ENCODE peak calls at places on chromosomes 5 and 9, in nine cellular contexts. Q, D, G, E, B, C, J, P and O are unnamed samples.

GRCh38 chr9:110555551-110555950 is 24.0 kb downstream of the SVEP1 start:
- DNase-seq in Q (no peak), D (no peak), G (no peak), E (no peak), B (no peak), C (no peak), J (no peak), P (no peak), O (no peak)

GRCh38 chr5:112551437-112552018 is 132.5 kb upstream of the EPB41L4A start:
- DNase-seq in Q (no peak), D (peak), G (peak), E (no peak), B (peak), C (no peak), J (no peak), P (peak), O (peak)

GRCh38 chr5:140244525-140245025 is 58.3 kb downstream of the PFDN1 start:
- DNase-seq in Q (peak), D (peak), G (peak), E (peak), B (peak), C (peak), J (no peak), P (peak), O (peak)

GRCh38 chr5:102715405-102715804 is 39.7 kb upstream of the PAM start:
- DNase-seq in Q (no peak), D (peak), G (peak), E (no peak), B (peak), C (no peak), J (peak), P (peak), O (no peak)

GRCh38 chr5:78232163-78232562 is 62.3 kb downstream of the AP3B1 start:
- DNase-seq in Q (no peak), D (no peak), G (no peak), E (no peak), B (no peak), C (no peak), J (no peak), P (no peak), O (no peak)

GRCh38 chr5:159902444-159903121 is 13.7 kb upstream of the ADRA1B start:
- DNase-seq in Q (no peak), D (no peak), G (no peak), E (no peak), B (no peak), C (no peak), J (no peak), P (peak), O (no peak)

GRCh38 chr9:130745829-130746228 is 52.2 kb downstream of the EXOSC2 start:
- DNase-seq in Q (no peak), D (no peak), G (no peak), E (no peak), B (no peak), C (no peak), J (no peak), P (no peak), O (no peak)

GRCh38 chr5:50655067-50655809 is 11.2 kb upstream of the PARP8 start:
- DNase-seq in Q (no peak), D (no peak), G (no peak), E (no peak), B (no peak), C (no peak), J (no peak), P (no peak), O (no peak)

GRCh38 chr5:2430606-2431005 is 320.9 kb downstream of the IRX2 start:
- DNase-seq in Q (no peak), D (no peak), G (no peak), E (no peak), B (no peak), C (no peak), J (no peak), P (no peak), O (no peak)

GRCh38 chr9:136326061-136326776 is 1.1 kb upstream of the GPSM1 start:
- DNase-seq in Q (no peak), D (no peak), G (peak), E (peak), B (no peak), C (no peak), J (no peak), P (no peak), O (no peak)

GRCh38 chr9:125985142-125985997 is 238.2 kb downstream of the PBX3 start:
- DNase-seq in Q (no peak), D (no peak), G (no peak), E (no peak), B (no peak), C (peak), J (no peak), P (no peak), O (peak)

GRCh38 chr5:103464801-103465484 is 97.6 kb downstream of the NUDT12 start:
- DNase-seq in Q (no peak), D (no peak), G (no peak), E (no peak), B (peak), C (no peak), J (no peak), P (no peak), O (no peak)

GRCh38 chr5:27592231-27592630 is 553.8 kb upstream of the CDH9 start:
- DNase-seq in Q (no peak), D (no peak), G (no peak), E (no peak), B (no peak), C (no peak), J (no peak), P (peak), O (no peak)

GRCh38 chr5:132257131-132258101 is at the start of gene PDLIM4:
- DNase-seq in Q (no peak), D (no peak), G (no peak), E (no peak), B (peak), C (peak), J (no peak), P (peak), O (peak)

GRCh38 chr5:103037673-103038455 is 82.1 kb downstream of the GIN1 start:
- DNase-seq in Q (no peak), D (no peak), G (no peak), E (no peak), B (peak), C (no peak), J (no peak), P (no peak), O (no peak)

GRCh38 chr5:53333160-53333559 is 147.3 kb upstream of the FST start:
- DNase-seq in Q (no peak), D (no peak), G (peak), E (no peak), B (no peak), C (no peak), J (peak), P (no peak), O (no peak)

GRCh38 chr5:132396589-132397001 is 27.1 kb downstream of the SLC22A5 start:
- DNase-seq in Q (no peak), D (no peak), G (no peak), E (no peak), B (no peak), C (no peak), J (no peak), P (no peak), O (no peak)

GRCh38 chr5:14305045-14305444 is 161.9 kb downstream of the TRIO start:
- DNase-seq in Q (peak), D (no peak), G (peak), E (no peak), B (no peak), C (no peak), J (peak), P (peak), O (no peak)

GRCh38 chr9:129987047-129987446 is 55.9 kb downstream of the FNBP1 start:
- DNase-seq in Q (no peak), D (peak), G (no peak), E (no peak), B (no peak), C (no peak), J (no peak), P (no peak), O (no peak)

GRCh38 chr5:178207183-178207916 is 3.0 kb downstream of the HNRNPAB start:
- DNase-seq in Q (no peak), D (no peak), G (no peak), E (no peak), B (no peak), C (no peak), J (no peak), P (peak), O (peak)

GRCh38 chr9:132670816-132671371 is 630 bp downstream of the GTF3C4 start:
- DNase-seq in Q (no peak), D (peak), G (no peak), E (peak), B (peak), C (no peak), J (no peak), P (peak), O (peak)

GRCh38 chr9:91073811-91074771 is 272.5 kb downstream of the SYK start:
- DNase-seq in Q (no peak), D (no peak), G (no peak), E (no peak), B (no peak), C (no peak), J (no peak), P (no peak), O (no peak)
- TF ChIP-seq CTCF in Q (no peak), D (no peak), G (no peak), E (no peak), B (no peak), C (no peak), J (no peak), P (no peak), O (no peak)

DNA sequence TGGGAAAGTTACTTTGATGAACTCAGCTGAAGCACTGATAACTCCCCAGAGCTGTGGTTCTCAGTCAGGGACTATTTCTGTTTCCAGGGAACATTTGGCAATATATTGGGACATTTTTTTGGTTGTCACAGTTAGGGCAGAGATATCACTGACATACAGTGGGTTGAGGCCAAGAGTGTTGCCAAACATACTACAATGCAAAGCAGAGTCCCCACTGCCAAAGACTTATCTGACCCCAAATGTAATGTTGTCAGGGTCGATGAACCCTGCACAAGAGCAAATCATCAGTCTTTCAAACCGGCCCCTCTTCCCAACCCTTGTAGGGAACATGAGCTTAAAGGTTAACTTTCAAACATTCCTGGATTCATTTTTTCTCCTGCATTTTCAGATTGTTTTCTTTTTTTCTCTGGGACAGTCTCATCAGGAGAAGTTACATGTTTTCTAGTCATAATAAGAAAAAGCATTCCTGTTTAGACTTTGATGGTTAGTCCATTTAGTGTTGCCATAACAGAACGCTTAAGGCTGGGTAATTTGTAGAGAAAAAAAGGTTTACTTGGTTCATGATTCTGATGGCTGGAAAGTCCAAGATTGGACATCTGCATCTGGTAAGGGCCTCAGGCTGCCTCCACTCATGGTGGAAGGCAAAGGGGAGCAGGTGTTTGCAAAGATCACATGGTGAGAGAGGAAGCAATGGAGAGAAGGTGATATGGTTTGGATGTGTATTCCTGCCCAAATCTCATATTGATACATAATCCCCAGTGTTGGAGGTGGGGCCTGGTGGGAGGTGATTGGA is 18.8 kb upstream of the SUB1 start:
- DNase-seq in Q (no peak), D (no peak), G (no peak), E (no peak), B (no peak), C (no peak), J (no peak), P (no peak), O (no peak)
- TF ChIP-seq CTCF in Q (no peak), D (no peak), G (no peak), E (no peak), B (no peak), C (no peak), J (no peak), P (no peak), O (no peak)

GRCh38 chr5:36073595-36074216 is 7.0 kb upstream of the UGT3A2 start:
- DNase-seq in Q (no peak), D (peak), G (no peak), E (no peak), B (peak), C (no peak), J (no peak), P (no peak), O (no peak)
- TF ChIP-seq CTCF in Q (no peak), D (no peak), G (peak), E (no peak), B (peak), C (peak), J (peak), P (peak), O (no peak)

GRCh38 chr5:55066278-55066677 is 36.2 kb upstream of the GZMA start:
- DNase-seq in Q (no peak), D (no peak), G (no peak), E (no peak), B (no peak), C (no peak), J (no peak), P (no peak), O (no peak)
- TF ChIP-seq CTCF in Q (no peak), D (no peak), G (no peak), E (no peak), B (no peak), C (no peak), J (no peak), P (no peak), O (no peak)